ENCODE peak calls at places on chromosomes 11 and 22, in nine cellular contexts. O is MM.1S, E is stomach, R is A549, W is IMR-90, A is cardiac muscle cell, L is mammary epithelial cell, S is GM23338, I is ascending aorta. U is an unnamed sample. For H3K4me1, the result is how much of the 10 kb centered on the place peaks cover.

GRCh38 chr11:114135737-114136151 is 76.2 kb downstream of the ZBTB16 start:
- DNase-seq in O (no peak), E (no peak), R (no peak), W (no peak), A (no peak), L (no peak), S (peak), I (no peak), U (no peak)

GRCh38 chr11:126113012-126113411 is 50.3 kb upstream of the CDON start:
- DNase-seq in O (no peak), E (no peak), R (no peak), W (no peak), A (no peak), L (no peak), S (no peak), I (no peak), U (no peak)

GRCh38 chr11:129792663-129793062 is 23.0 kb upstream of the TMEM45B start:
- DNase-seq in O (no peak), E (no peak), R (no peak), W (no peak), A (no peak), L (no peak), S (no peak), I (no peak), U (no peak)

GRCh38 chr11:119167933-119168332 is 592 bp upstream of the NLRX1 start:
- DNase-seq in O (no peak), E (peak), R (no peak), W (no peak), A (no peak), L (peak), S (no peak), I (no peak), U (peak)

GRCh38 chr22:23749747-23750373 is 1.1 kb downstream of the ZNF70 start:
- DNase-seq in O (no peak), E (no peak), R (no peak), W (no peak), A (no peak), L (no peak), S (no peak), I (no peak), U (no peak)

GRCh38 chr22:32589007-32589406 is 114.4 kb downstream of the FBXO7 start:
- DNase-seq in O (no peak), E (no peak), R (no peak), W (peak), A (no peak), L (no peak), S (no peak), I (no peak), U (no peak)

GRCh38 chr11:116874251-116874650 is 36.8 kb upstream of the APOA1 start:
- DNase-seq in O (no peak), E (no peak), R (no peak), W (peak), A (no peak), L (peak), S (no peak), I (no peak), U (no peak)

GRCh38 chr11:123173040-123173855 is 21.8 kb downstream of the CLMP start:
- DNase-seq in O (no peak), E (no peak), R (no peak), W (peak), A (no peak), L (peak), S (no peak), I (no peak), U (no peak)

GRCh38 chr11:57639321-57640067 is 10.2 kb downstream of the YPEL4 start:
- DNase-seq in O (no peak), E (no peak), R (no peak), W (peak), A (peak), L (no peak), S (peak), I (no peak), U (no peak)

GRCh38 chr11:121892131-121892681 is 223.8 kb downstream of the BLID start:
- DNase-seq in O (no peak), E (no peak), R (no peak), W (peak), A (peak), L (peak), S (peak), I (no peak), U (no peak)

GRCh38 chr11:9953994-9954626 is 290.2 kb downstream of the SWAP70 start:
- DNase-seq in O (no peak), E (no peak), R (no peak), W (peak), A (no peak), L (no peak), S (no peak), I (no peak), U (no peak)

GRCh38 chr11:43577566-43578264 is 102.8 kb upstream of the HSD17B12 start:
- DNase-seq in O (no peak), E (no peak), R (no peak), W (no peak), A (no peak), L (no peak), S (no peak), I (no peak), U (no peak)

GRCh38 chr11:43576834-43577521 is 103.6 kb upstream of the HSD17B12 start:
- DNase-seq in O (peak), E (peak), R (peak), W (peak), A (peak), L (no peak), S (peak), I (no peak), U (no peak)

GRCh38 chr11:43573873-43574272 is 106.7 kb upstream of the HSD17B12 start:
- DNase-seq in O (no peak), E (no peak), R (no peak), W (no peak), A (no peak), L (no peak), S (no peak), I (no peak), U (no peak)

GRCh38 chr11:43574949-43575915 is 105.3 kb upstream of the HSD17B12 start:
- DNase-seq in O (no peak), E (no peak), R (no peak), W (peak), A (peak), L (no peak), S (peak), I (no peak), U (no peak)

GRCh38 chr11:43575931-43576833 is 104.4 kb upstream of the HSD17B12 start:
- DNase-seq in O (no peak), E (no peak), R (no peak), W (no peak), A (peak), L (no peak), S (no peak), I (no peak), U (no peak)
- H3K4me3 ChIP-seq in O (no peak), E (peak), R (peak), W (peak), A (peak), L (no peak), S (peak), I (peak), U (no peak)

DNA sequence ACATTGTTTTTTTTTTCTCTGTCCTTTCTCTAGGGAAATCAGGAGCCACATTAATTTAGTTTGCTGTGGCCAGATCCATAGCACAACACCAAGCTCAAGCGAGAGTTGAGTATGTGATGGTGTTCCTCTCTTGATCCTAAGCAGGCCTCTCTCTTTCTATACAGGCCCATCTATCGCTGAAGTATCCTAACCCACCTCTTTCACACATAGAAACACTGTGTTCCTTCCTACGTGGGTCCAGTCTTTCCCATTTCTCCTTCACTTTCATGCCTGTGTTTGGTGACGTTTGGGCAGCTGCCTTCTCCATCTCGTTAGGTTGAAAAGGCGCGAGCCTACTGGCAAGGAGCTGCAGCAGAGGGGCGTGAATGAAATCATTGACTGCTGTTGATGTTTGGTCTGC is 2.4 kb downstream of the PACS1 start:
- DNase-seq in O (no peak), E (no peak), R (no peak), W (no peak), A (no peak), L (no peak), S (no peak), I (no peak), U (no peak)
- H3K4me1 ChIP-seq in O (under half), E (half or more), R (under half), W (under half), A (under half), L (under half), S (under half), I (under half), U (under half)

GRCh38 chr11:87460269-87460668 is 422.5 kb downstream of the TMEM135 start:
- DNase-seq in O (no peak), E (no peak), R (no peak), W (no peak), A (no peak), L (no peak), S (no peak), I (no peak), U (no peak)

GRCh38 chr11:87466228-87466627 is 428.5 kb downstream of the TMEM135 start:
- DNase-seq in O (no peak), E (no peak), R (no peak), W (peak), A (no peak), L (no peak), S (no peak), I (no peak), U (no peak)

GRCh38 chr11:87460842-87461637 is 423.3 kb downstream of the TMEM135 start:
- DNase-seq in O (no peak), E (no peak), R (no peak), W (no peak), A (no peak), L (no peak), S (no peak), I (no peak), U (no peak)

GRCh38 chr11:87462171-87462570 is 424.4 kb downstream of the TMEM135 start:
- DNase-seq in O (no peak), E (no peak), R (no peak), W (no peak), A (no peak), L (no peak), S (no peak), I (no peak), U (no peak)

DNA sequence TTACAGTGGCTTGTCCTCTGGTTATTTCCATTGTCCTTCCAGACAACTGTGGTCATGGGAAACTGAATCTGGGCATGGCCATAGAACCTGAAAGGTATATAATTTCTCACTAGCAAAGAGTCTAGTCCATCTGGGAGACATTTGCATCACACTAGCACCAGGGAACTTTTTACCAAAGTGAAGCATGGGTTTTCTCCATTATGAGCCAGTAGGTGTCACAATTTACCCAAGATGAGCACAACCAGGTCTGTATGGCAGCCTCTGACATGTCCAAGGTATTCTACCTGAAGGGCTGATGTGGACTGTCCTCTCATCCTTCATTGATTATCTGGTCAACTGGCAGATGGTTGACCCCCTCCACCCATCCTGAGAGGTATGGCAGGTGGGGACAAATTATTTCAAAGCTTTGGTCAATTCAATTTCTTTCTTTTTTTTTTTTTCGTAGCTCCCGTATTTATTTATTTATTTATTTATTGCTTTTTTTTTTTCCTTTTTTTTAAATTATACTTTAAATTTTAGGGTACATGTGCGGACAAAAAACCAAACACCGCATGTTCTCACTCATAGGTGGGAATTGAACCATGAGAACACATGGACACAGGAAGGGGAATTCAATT is 425.9 kb downstream of the TMEM135 start:
- DNase-seq in O (peak), E (no peak), R (peak), W (peak), A (peak), L (peak), S (peak), I (no peak), U (no peak)
- TF ChIP-seq CTCF in O (peak), E (no peak), R (no peak), W (peak), A (no peak), L (peak), S (peak), I (no peak), U (no peak)

GRCh38 chr11:27468209-27468608 is 4.4 kb downstream of the LGR4 start:
- DNase-seq in O (no peak), E (no peak), R (no peak), W (peak), A (no peak), L (peak), S (no peak), I (no peak), U (no peak)

GRCh38 chr11:27470166-27470565 is 2.4 kb downstream of the LGR4 start:
- DNase-seq in O (no peak), E (no peak), R (no peak), W (no peak), A (no peak), L (no peak), S (no peak), I (no peak), U (no peak)

GRCh38 chr11:27469333-27469680 is 3.3 kb downstream of the LGR4 start:
- DNase-seq in O (no peak), E (no peak), R (no peak), W (no peak), A (no peak), L (no peak), S (no peak), I (no peak), U (no peak)

GRCh38 chr11:27467181-27467913 is 5.2 kb downstream of the LGR4 start:
- DNase-seq in O (no peak), E (no peak), R (no peak), W (no peak), A (no peak), L (no peak), S (no peak), I (no peak), U (peak)

GRCh38 chr11:27468643-27469332 is 3.8 kb downstream of the LGR4 start:
- DNase-seq in O (no peak), E (no peak), R (no peak), W (peak), A (no peak), L (peak), S (no peak), I (no peak), U (peak)
- H3K4me3 ChIP-seq in O (no peak), E (peak), R (peak), W (no peak), A (peak), L (peak), S (peak), I (peak), U (no peak)

GRCh38 chr11:41113160-41113559 is 346.3 kb downstream of the LRRC4C start:
- DNase-seq in O (no peak), E (no peak), R (no peak), W (no peak), A (no peak), L (no peak), S (no peak), I (no peak), U (no peak)

GRCh38 chr11:41119484-41119883 is 340.0 kb downstream of the LRRC4C start:
- DNase-seq in O (peak), E (no peak), R (no peak), W (no peak), A (no peak), L (no peak), S (no peak), I (no peak), U (no peak)

GRCh38 chr11:41116970-41117369 is 342.5 kb downstream of the LRRC4C start:
- DNase-seq in O (no peak), E (no peak), R (no peak), W (no peak), A (peak), L (no peak), S (peak), I (no peak), U (no peak)

GRCh38 chr11:41118521-41118920 is 340.9 kb downstream of the LRRC4C start:
- DNase-seq in O (no peak), E (no peak), R (no peak), W (no peak), A (no peak), L (no peak), S (peak), I (no peak), U (no peak)

GRCh38 chr11:41115066-41115465 is 344.4 kb downstream of the LRRC4C start:
- DNase-seq in O (no peak), E (no peak), R (no peak), W (no peak), A (no peak), L (no peak), S (peak), I (no peak), U (no peak)
- H3K4me1 ChIP-seq in O (under half), E (under half), R (under half), W (under half), A (under half), L (under half), S (half or more), I (under half), U (under half)

DNA sequence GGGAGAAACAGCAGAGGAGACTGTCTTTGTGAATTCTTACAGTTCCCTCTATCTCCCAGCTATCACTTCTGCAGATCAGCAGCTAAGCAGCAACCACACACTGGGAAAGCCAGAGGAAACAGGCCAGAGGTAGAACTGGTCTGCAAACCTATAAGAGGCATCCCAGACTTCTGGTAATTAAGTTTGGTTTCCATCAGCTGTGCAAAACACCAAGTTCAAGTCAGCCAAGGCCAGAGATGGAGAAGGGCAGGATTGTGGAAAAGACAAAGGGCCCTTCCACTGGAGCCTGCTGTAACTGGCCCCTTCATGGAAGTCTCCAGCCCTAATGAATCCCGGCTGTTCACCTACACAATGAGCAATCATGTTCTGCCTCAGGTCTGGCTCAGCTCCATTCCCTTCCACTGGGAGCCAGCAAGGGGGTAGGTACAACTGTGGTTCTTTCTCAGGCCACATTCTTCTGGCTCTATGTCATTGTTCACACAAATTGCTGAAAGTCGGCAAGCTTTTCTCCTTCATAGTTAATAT is 4.6 kb upstream of the PAMR1 start:
- DNase-seq in O (no peak), E (no peak), R (no peak), W (peak), A (no peak), L (peak), S (no peak), I (peak), U (no peak)
- TF ChIP-seq CTCF in O (no peak), E (no peak), R (no peak), W (no peak), A (no peak), L (no peak), S (no peak), I (no peak), U (no peak)

GRCh38 chr11:66291303-66291705 is 390 bp upstream of the TMEM151A start:
- DNase-seq in O (no peak), E (no peak), R (no peak), W (no peak), A (no peak), L (no peak), S (no peak), I (peak), U (peak)
- H3K4me3 ChIP-seq in O (no peak), E (peak), R (peak), W (no peak), A (peak), L (no peak), S (peak), I (peak), U (no peak)

GRCh38 chr11:111639226-111639925 is 37.1 kb downstream of the SIK2 start:
- DNase-seq in O (no peak), E (no peak), R (no peak), W (no peak), A (no peak), L (no peak), S (peak), I (no peak), U (no peak)
- H3K4me1 ChIP-seq in O (under half), E (half or more), R (under half), W (under half), A (under half), L (under half), S (under half), I (under half), U (under half)

DNA sequence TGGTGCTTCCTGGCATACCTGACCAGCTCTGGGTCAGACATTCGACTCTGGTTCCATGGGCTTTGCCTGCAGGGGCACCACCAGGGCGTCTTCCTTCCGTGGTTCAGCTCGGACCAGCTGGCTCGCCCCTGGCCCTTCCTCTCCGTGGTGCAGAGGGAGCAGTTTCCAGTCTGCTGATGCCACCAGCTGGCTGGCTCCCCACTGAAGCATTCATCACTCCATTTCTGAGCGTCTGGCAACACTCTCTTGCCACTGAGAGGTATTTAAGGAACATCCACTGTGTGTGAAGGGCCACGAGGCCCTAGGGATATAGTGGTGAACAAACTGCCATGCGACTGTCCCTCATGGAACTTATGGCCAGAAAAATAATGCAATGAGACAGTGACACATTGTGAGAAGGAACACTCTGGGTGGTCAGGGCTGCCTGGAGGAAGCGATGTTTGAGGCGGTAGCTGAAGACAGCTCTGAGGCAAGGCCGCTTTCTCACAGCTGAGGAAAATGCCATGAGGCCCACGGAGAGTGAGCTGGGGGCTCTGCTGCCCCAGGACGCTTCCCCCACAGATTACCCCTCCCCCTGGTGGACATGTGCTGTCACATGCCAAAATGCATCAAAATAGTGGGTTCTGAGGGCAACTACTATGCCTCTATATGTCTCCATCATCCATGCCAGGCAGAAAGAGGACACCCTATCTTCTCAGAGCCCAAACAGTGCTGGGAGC is 44.9 kb upstream of the ARFGAP3 start:
- DNase-seq in O (no peak), E (no peak), R (no peak), W (no peak), A (no peak), L (no peak), S (peak), I (no peak), U (no peak)
- TF ChIP-seq CTCF in O (peak), E (no peak), R (no peak), W (no peak), A (peak), L (peak), S (peak), I (no peak), U (no peak)